ENCODE peak calls at places on chromosomes 2 and 18, in nine cellular contexts. E, H, Y, S, R, J, D, G and V are unnamed samples.

GRCh38 chr2:66987747-66988146 is 409.4 kb upstream of the ETAA1 start:
- DNase-seq in J (no peak), D (no peak), H (no peak), G (no peak), S (no peak), E (no peak), Y (no peak), R (no peak), V (no peak)

GRCh38 chr18:54242327-54242726 is 17.9 kb upstream of the MBD2 start:
- DNase-seq in D (no peak), H (no peak), Y (no peak), G (no peak), J (no peak), S (no peak), E (no peak), R (no peak), V (no peak)

GRCh38 chr2:205386109-205386508 is 296.2 kb upstream of the NRP2 start:
- DNase-seq in R (no peak), J (no peak), Y (no peak), G (no peak), S (no peak), D (no peak), E (no peak), H (no peak), V (no peak)

GRCh38 chr2:119264781-119265692 is 41.4 kb downstream of the STEAP3 start:
- DNase-seq in J (peak; percentile 24), D (peak; percentile 49), S (no peak), E (peak; percentile 60), R (peak; percentile 44), Y (no peak), H (no peak), G (peak; percentile 49), V (peak; percentile 50)

GRCh38 chr2:233982421-233983121 is 65.4 kb downstream of the TRPM8 start:
- DNase-seq in R (no peak), D (no peak), G (no peak), H (no peak), E (no peak), Y (no peak), J (no peak), S (no peak), V (peak; percentile 51)

GRCh38 chr2:108449410-108450200 is 599 bp downstream of the GCC2 start:
- DNase-seq in H (peak; percentile 27), Y (no peak), D (peak; percentile 36), E (peak; percentile 9), S (no peak), G (peak; percentile 56), R (peak; percentile 52), J (peak; percentile 26), V (peak; percentile 13)

GRCh38 chr2:151771599-151772358 is 37.5 kb upstream of the NEB start:
- DNase-seq in D (peak; percentile 30), J (no peak), Y (peak; percentile 73), R (no peak), S (no peak), H (no peak), E (no peak), G (no peak), V (no peak)

GRCh38 chr18:8029061-8029460 is 461.9 kb downstream of the PTPRM start:
- DNase-seq in H (no peak), D (peak; percentile 37), G (no peak), S (no peak), E (no peak), J (no peak), Y (no peak), R (no peak), V (no peak)

GRCh38 chr2:47072728-47073191 is 82.3 kb downstream of the STPG4 start:
- DNase-seq in Y (no peak), H (peak; percentile 40), D (peak; percentile 41), J (no peak), G (no peak), R (no peak), S (no peak), E (no peak), V (no peak)

GRCh38 chr18:45967007-45967706 is at the start of gene EPG5:
- DNase-seq in G (peak; percentile 96), S (peak; percentile 99), E (peak; percentile 74), J (peak; percentile 94), R (peak; percentile 99), Y (peak; percentile 97), H (peak; percentile 93), D (peak; percentile 99), V (peak; percentile 63)

GRCh38 chr2:146203232-146203631 is 1641.6 kb upstream of the ACVR2A start:
- DNase-seq in J (no peak), G (no peak), R (no peak), H (no peak), D (no peak), Y (no peak), S (no peak), E (no peak), V (no peak)

GRCh38 chr2:142875642-142876041 is 1.8 kb upstream of the KYNU start:
- DNase-seq in E (no peak), J (no peak), H (no peak), R (no peak), D (no peak), G (no peak), Y (no peak), S (no peak), V (no peak)

GRCh38 chr2:191166111-191166755 is 15.4 kb upstream of the STAT4 start:
- DNase-seq in D (no peak), J (no peak), Y (no peak), S (peak; percentile 60), G (peak; percentile 91), H (no peak), R (no peak), E (no peak), V (no peak)

GRCh38 chr18:23066504-23067039 is 68.7 kb upstream of the CABLES1 start:
- DNase-seq in Y (no peak), R (no peak), D (no peak), E (no peak), G (no peak), J (no peak), S (no peak), H (no peak), V (no peak)

GRCh38 chr2:242013771-242014170 is 144.2 kb downstream of the RTP5 start:
- DNase-seq in Y (no peak), G (no peak), S (no peak), D (no peak), R (no peak), H (no peak), J (no peak), E (no peak), V (no peak)

GRCh38 chr2:237403024-237403882 is 10.7 kb downstream of the COL6A3 start:
- DNase-seq in J (no peak), D (no peak), S (no peak), G (no peak), R (no peak), H (peak; percentile 74), E (no peak), Y (peak; percentile 87), V (no peak)
- TF ChIP-seq POLR2A in J (no peak), D (no peak), S (no peak), G (no peak), R (no peak), H (no peak), E (no peak), Y (no peak), V (no peak)

GRCh38 chr18:77980275-77980674 is 730.6 kb downstream of the GALR1 start:
- DNase-seq in H (no peak), S (no peak), Y (no peak), E (no peak), D (no peak), G (no peak), J (no peak), R (no peak), V (no peak)

GRCh38 chr18:77983270-77983669 is 733.6 kb downstream of the GALR1 start:
- DNase-seq in E (no peak), R (no peak), G (no peak), J (no peak), Y (no peak), H (no peak), S (no peak), D (no peak), V (no peak)

GRCh38 chr18:77984178-77984577 is 734.5 kb downstream of the GALR1 start:
- DNase-seq in G (no peak), E (no peak), S (no peak), Y (no peak), R (no peak), H (no peak), J (no peak), D (no peak), V (no peak)

GRCh38 chr18:77984833-77985232 is 735.2 kb downstream of the GALR1 start:
- DNase-seq in J (no peak), H (no peak), D (no peak), S (no peak), E (no peak), Y (no peak), G (no peak), R (no peak), V (no peak)

DNA sequence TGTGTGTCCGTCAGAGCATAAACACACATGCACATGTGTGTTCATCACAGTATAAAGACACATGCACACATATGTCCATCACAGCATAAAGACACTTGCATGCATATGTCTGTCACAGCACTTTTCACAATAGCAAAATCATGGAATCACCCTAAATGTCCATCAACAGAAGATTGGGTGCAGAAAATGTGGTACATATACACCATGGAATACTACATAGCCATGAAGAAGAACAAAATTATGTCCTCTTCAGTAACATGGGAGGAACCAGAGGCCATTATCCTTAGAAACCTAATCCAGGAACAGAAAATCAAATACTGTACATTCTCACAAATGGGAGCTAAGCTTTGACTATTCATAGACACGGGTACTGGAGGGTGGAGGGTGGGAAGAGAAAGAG is 732.2 kb downstream of the GALR1 start:
- DNase-seq in J (no peak), H (no peak), R (no peak), D (no peak), S (no peak), E (no peak), G (no peak), Y (no peak), V (no peak)
- TF ChIP-seq POLR2A in J (no peak), H (no peak), R (no peak), D (no peak), S (no peak), E (no peak), G (no peak), Y (no peak), V (no peak)

DNA sequence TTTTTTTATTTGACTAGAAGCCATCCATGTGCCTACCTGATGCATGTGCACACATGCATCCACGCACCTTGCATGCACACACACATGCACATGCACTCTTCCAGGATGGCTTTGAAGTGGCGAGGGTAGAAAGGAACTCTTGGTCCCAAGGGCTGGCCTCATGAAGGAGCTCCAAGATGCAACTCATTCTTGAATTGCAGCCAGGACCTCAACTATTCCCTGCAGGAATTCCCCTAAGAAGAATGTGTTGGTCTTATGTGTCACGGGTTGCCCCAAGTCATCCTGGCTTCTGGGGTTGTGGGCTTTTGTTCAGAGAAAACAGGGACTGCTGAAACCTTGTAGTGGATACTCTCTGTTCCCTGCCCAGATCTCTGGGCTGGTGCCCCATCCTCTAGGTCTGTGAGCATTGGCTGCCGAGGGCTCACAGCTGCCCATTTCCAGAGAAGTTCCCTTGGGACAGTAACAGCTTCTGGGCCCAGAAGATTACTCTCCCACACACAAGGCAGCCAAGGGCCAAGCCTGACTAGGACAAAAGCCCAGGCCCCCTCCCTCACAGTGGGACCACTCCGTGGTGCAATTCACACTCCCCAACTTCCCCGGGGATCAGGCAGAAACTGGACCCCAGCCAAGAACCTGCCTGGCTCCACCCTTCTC is 137.6 kb downstream of the COPS8 start:
- DNase-seq in S (no peak), J (no peak), R (no peak), E (peak; percentile 38), H (peak; percentile 38), Y (no peak), D (no peak), G (peak; percentile 12), V (peak; percentile 37)
- TF ChIP-seq POLR2A in S (no peak), J (no peak), R (no peak), E (no peak), H (no peak), Y (no peak), D (no peak), G (no peak), V (no peak)

GRCh38 chr2:69893684-69894481 is at the start of gene SNRNP27:
- DNase-seq in G (peak; percentile 70), Y (peak; percentile 89), E (peak; percentile 94), R (peak; percentile 89), H (peak; percentile 70), S (peak; percentile 79), D (peak; percentile 75), J (peak; percentile 67), V (peak; percentile 56)
- TF ChIP-seq POLR2A in G (peak; percentile 85), Y (peak; percentile 48), E (peak; percentile 52), R (peak; percentile 79), H (peak; percentile 48), S (peak; percentile 20), D (no peak), J (no peak), V (peak; percentile 40)